ENCODE peak calls at places on chromosomes 6 and 20, in five cellular contexts. One of them, this sample, is unnamed.

GRCh38 chr6:46024122-46024769 is 8.6 kb upstream of the CLIC5 start:
- DNase-seq in HS-5: no peak
- DNase-seq in glutamatergic neuron: no peak
- DNase-seq in progenitor cell of endocrine pancreas: no peak
- DNase-seq in NCI-H1436: no peak
- DNase-seq in this sample: no peak

GRCh38 chr6:160259585-160259984 is 964 bp upstream of the SLC22A2 start:
- DNase-seq in glutamatergic neuron: no peak
- DNase-seq in NCI-H1436: no peak
- DNase-seq in HS-5: no peak
- DNase-seq in progenitor cell of endocrine pancreas: no peak
- DNase-seq in this sample: no peak

GRCh38 chr6:26232950-26233607 is 131.9 kb upstream of the BTN3A2 start:
- DNase-seq in progenitor cell of endocrine pancreas: no peak
- DNase-seq in NCI-H1436: no peak
- DNase-seq in glutamatergic neuron: no peak
- DNase-seq in HS-5: no peak
- DNase-seq in this sample: no peak

GRCh38 chr6:9540534-9541126 is 874.2 kb downstream of the TFAP2A start:
- DNase-seq in HS-5: peak; percentile 57
- DNase-seq in progenitor cell of endocrine pancreas: no peak
- DNase-seq in glutamatergic neuron: no peak
- DNase-seq in NCI-H1436: peak; percentile 50
- DNase-seq in this sample: no peak

GRCh38 chr6:11276911-11277274 is 44.4 kb upstream of the NEDD9 start:
- DNase-seq in NCI-H1436: no peak
- DNase-seq in HS-5: no peak
- DNase-seq in glutamatergic neuron: no peak
- DNase-seq in progenitor cell of endocrine pancreas: no peak
- DNase-seq in this sample: no peak

GRCh38 chr6:83514877-83515466 is 2.6 kb downstream of the PRSS35 start:
- DNase-seq in glutamatergic neuron: no peak
- DNase-seq in NCI-H1436: peak; percentile 17
- DNase-seq in progenitor cell of endocrine pancreas: peak; percentile 14
- DNase-seq in HS-5: peak; percentile 35
- DNase-seq in this sample: peak; percentile 20

GRCh38 chr6:43105538-43106218 is 29.6 kb downstream of the PTK7 start:
- DNase-seq in progenitor cell of endocrine pancreas: no peak
- DNase-seq in NCI-H1436: no peak
- DNase-seq in glutamatergic neuron: no peak
- DNase-seq in HS-5: no peak
- DNase-seq in this sample: no peak

GRCh38 chr6:98871057-98871456 is 36.7 kb downstream of the POU3F2 start:
- DNase-seq in progenitor cell of endocrine pancreas: no peak
- DNase-seq in HS-5: no peak
- DNase-seq in NCI-H1436: no peak
- DNase-seq in glutamatergic neuron: no peak
- DNase-seq in this sample: peak; percentile 6

GRCh38 chr20:62697468-62697912 is 11.1 kb upstream of the NTSR1 start:
- DNase-seq in progenitor cell of endocrine pancreas: no peak
- DNase-seq in NCI-H1436: peak; percentile 38
- DNase-seq in HS-5: no peak
- DNase-seq in glutamatergic neuron: no peak
- DNase-seq in this sample: no peak

GRCh38 chr6:108714012-108714773 is 134.0 kb upstream of the ARMC2 start:
- DNase-seq in glutamatergic neuron: no peak
- DNase-seq in progenitor cell of endocrine pancreas: no peak
- DNase-seq in NCI-H1436: no peak
- DNase-seq in HS-5: no peak
- DNase-seq in this sample: peak; percentile 41

GRCh38 chr6:17086469-17086868 is 15.4 kb upstream of the STMND1 start:
- DNase-seq in NCI-H1436: peak; percentile 43
- DNase-seq in HS-5: peak; percentile 38
- DNase-seq in glutamatergic neuron: peak; percentile 41
- DNase-seq in progenitor cell of endocrine pancreas: peak; percentile 21
- DNase-seq in this sample: peak; percentile 13

GRCh38 chr20:57616143-57616951 is 3.9 kb downstream of the ZBP1 start:
- DNase-seq in HS-5: no peak
- DNase-seq in NCI-H1436: no peak
- DNase-seq in progenitor cell of endocrine pancreas: no peak
- DNase-seq in glutamatergic neuron: no peak
- DNase-seq in this sample: no peak

GRCh38 chr20:10350188-10350842 is 83.7 kb downstream of the MKKS start:
- DNase-seq in NCI-H1436: no peak
- DNase-seq in glutamatergic neuron: no peak
- DNase-seq in HS-5: no peak
- DNase-seq in progenitor cell of endocrine pancreas: no peak
- DNase-seq in this sample: no peak

GRCh38 chr20:17795449-17796095 is 95.8 kb downstream of the BANF2 start:
- DNase-seq in HS-5: no peak
- DNase-seq in NCI-H1436: no peak
- DNase-seq in glutamatergic neuron: no peak
- DNase-seq in progenitor cell of endocrine pancreas: no peak
- DNase-seq in this sample: no peak

GRCh38 chr6:106247293-106247692 is 78.3 kb downstream of the ATG5 start:
- DNase-seq in NCI-H1436: no peak
- DNase-seq in HS-5: no peak
- DNase-seq in progenitor cell of endocrine pancreas: no peak
- DNase-seq in glutamatergic neuron: no peak
- DNase-seq in this sample: no peak

This sample was measured in epithelial cell of proximal tubule.